ENCODE peak calls at places on chromosomes 13 and 19, in ten cellular contexts. B is keratinocyte; U is neural progenitor cell; V is neuronal stem cell; R is upper lobe of right lung; Q is CD8-positive, alpha-beta memory T cell; Y is prostate gland; S is transverse colon; I is ovary; Z is A549. N is an unnamed sample. For H3K4me1, the result is how much of the 10 kb centered on the place peaks cover.

GRCh38 chr19:12098040-12098439 is 33.5 kb downstream of the ZNF844 start:
- DNase-seq in B (peak), U (no peak), V (no peak), R (no peak), Q (no peak), Y (no peak), S (no peak), I (no peak), Z (no peak), N (no peak)

GRCh38 chr13:33578786-33579185 is 239.2 kb upstream of the RFC3 start:
- DNase-seq in B (no peak), U (no peak), V (no peak), R (no peak), Q (no peak), Y (no peak), S (no peak), I (no peak), Z (no peak), N (no peak)

GRCh38 chr19:13286195-13286985 is 136.2 kb downstream of the IER2 start:
- DNase-seq in B (no peak), U (no peak), V (no peak), R (peak), Q (no peak), Y (no peak), S (no peak), I (no peak), Z (no peak), N (no peak)

GRCh38 chr19:1015782-1016646 is 4.9 kb downstream of the TMEM259 start:
- DNase-seq in B (no peak), U (peak), V (no peak), R (no peak), Q (no peak), Y (no peak), S (peak), I (no peak), Z (no peak), N (no peak)

GRCh38 chr13:40974460-40975407 is 44.4 kb downstream of the ELF1 start:
- DNase-seq in B (no peak), U (peak), V (peak), R (no peak), Q (peak), Y (no peak), S (peak), I (no peak), Z (peak), N (no peak)

GRCh38 chr13:29457299-29457698 is 138.2 kb downstream of the SLC7A1 start:
- DNase-seq in B (peak), U (no peak), V (no peak), R (no peak), Q (no peak), Y (no peak), S (no peak), I (no peak), Z (peak), N (no peak)

GRCh38 chr19:17473041-17473440 is 2.7 kb downstream of the SLC27A1 start:
- DNase-seq in B (no peak), U (no peak), V (no peak), R (no peak), Q (no peak), Y (no peak), S (no peak), I (no peak), Z (peak), N (no peak)

GRCh38 chr19:57830071-57830602 is at the start of gene ZNF587B:
- DNase-seq in B (peak), U (peak), V (peak), R (peak), Q (peak), Y (peak), S (peak), I (peak), Z (peak), N (peak)

GRCh38 chr13:80551650-80552497 is 210.9 kb upstream of the SPRY2 start:
- DNase-seq in B (no peak), U (no peak), V (no peak), R (no peak), Q (no peak), Y (no peak), S (no peak), I (no peak), Z (no peak), N (no peak)

GRCh38 chr19:53540091-53540490 is 2.1 kb downstream of the ZNF331 start:
- DNase-seq in B (no peak), U (no peak), V (no peak), R (no peak), Q (no peak), Y (no peak), S (no peak), I (no peak), Z (no peak), N (no peak)

GRCh38 chr13:37709318-37709717 is 110.8 kb upstream of the POSTN start:
- DNase-seq in B (no peak), U (no peak), V (no peak), R (no peak), Q (no peak), Y (no peak), S (no peak), I (no peak), Z (no peak), N (no peak)

GRCh38 chr13:36981156-36981743 is 17.9 kb downstream of the ALG5 start:
- DNase-seq in B (no peak), U (peak), V (no peak), R (no peak), Q (no peak), Y (no peak), S (no peak), I (no peak), Z (peak), N (no peak)

GRCh38 chr13:28489536-28489935 is 5.4 kb downstream of the FLT1 start:
- DNase-seq in B (no peak), U (no peak), V (no peak), R (no peak), Q (no peak), Y (no peak), S (no peak), I (no peak), Z (no peak), N (no peak)

GRCh38 chr19:8220481-8220880 is 11.3 kb downstream of the CERS4 start:
- DNase-seq in B (no peak), U (no peak), V (no peak), R (no peak), Q (no peak), Y (no peak), S (no peak), I (no peak), Z (no peak), N (no peak)

DNA sequence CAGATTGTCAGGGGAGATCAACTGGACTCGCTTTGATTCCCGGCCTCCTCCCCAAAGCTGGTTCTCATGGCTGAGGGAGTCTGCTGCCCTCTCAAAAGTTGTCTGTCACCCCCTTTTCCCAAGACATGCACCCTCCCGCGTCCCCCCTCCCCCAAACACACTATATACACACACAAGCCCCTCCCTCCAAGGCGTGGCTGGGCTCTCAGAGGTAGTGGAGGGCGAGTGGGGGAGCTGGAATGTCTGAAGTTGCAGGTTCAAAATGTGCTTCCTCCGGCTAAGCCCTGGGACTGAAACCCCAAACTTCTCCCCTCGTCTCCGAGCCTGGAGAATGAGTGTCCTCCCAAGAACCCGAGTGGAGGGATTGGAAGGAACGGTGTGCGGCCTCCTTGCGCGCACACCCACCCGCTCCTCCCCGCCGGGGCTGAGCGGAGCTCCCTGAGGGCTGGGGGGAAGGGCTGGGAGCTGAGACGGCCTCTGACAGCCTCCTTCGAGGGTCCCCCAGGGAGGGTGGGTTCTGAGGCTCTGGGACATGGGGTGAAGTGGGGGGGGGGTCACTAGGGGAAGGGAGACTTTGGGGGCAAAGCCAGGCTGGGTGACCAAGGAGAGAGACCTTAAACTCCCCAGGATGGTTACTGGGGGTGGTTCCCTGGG is 9.9 kb upstream of the MEIS3 start:
- DNase-seq in B (no peak), U (no peak), V (no peak), R (peak), Q (no peak), Y (no peak), S (no peak), I (no peak), Z (no peak), N (no peak)
- H3K4me3 ChIP-seq in B (no peak), U (peak), V (no peak), R (no peak), Q (no peak), Y (no peak), S (no peak), I (no peak), Z (no peak), N (no peak)

GRCh38 chr13:111178417-111178816 is 63.3 kb downstream of the ARHGEF7 start:
- DNase-seq in B (no peak), U (no peak), V (no peak), R (no peak), Q (no peak), Y (no peak), S (no peak), I (no peak), Z (no peak), N (no peak)

GRCh38 chr13:111181977-111182376 is 66.9 kb downstream of the ARHGEF7 start:
- DNase-seq in B (no peak), U (no peak), V (no peak), R (no peak), Q (no peak), Y (no peak), S (no peak), I (no peak), Z (no peak), N (no peak)

GRCh38 chr13:111177803-111178389 is 62.8 kb downstream of the ARHGEF7 start:
- DNase-seq in B (no peak), U (no peak), V (no peak), R (no peak), Q (no peak), Y (no peak), S (no peak), I (no peak), Z (no peak), N (no peak)

GRCh38 chr13:111177081-111177711 is 62.1 kb downstream of the ARHGEF7 start:
- DNase-seq in B (no peak), U (no peak), V (no peak), R (no peak), Q (peak), Y (no peak), S (peak), I (no peak), Z (no peak), N (peak)

DNA sequence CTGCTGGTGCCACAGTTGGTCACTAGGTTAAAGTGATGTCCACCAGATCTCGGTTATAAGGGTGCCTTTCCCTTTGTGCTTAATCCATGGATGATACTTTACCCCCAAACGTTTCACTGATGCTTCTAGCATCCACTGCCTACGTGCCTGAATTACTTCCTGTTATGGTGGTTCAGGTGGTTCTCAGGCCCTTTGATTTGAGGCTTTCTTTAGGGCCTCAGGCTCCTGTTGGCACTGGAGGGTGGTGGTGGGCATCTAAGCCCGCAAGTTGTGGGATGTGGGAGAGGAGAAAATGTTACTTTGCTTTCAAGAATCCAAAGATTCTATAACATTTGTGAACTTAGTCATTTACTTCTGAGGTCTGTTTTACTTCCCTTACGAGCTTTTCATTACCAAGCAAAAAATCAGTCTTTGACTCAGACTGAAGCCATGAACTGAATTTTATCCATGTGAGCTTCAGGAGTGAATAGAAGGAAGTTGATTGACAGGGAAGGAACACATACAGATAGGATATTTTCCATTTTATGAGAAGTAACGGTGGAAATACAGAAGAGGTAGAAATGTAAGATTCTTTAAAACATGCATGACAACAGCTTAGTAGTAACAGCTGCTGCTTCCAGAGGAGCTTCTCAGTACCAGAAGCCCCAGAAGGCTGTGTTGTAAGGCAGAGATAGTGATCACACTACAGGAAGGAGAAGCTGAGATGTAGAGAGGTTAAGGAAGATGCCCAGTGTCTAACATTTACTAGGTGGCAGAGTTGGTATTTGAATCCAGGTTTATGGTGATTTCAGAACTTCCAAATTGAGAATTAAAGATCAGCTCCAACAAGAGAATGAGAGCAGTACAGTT is 65.0 kb downstream of the ARHGEF7 start:
- DNase-seq in B (no peak), U (no peak), V (no peak), R (no peak), Q (no peak), Y (no peak), S (no peak), I (no peak), Z (no peak), N (no peak)
- H3K27ac ChIP-seq in B (no peak), U (no peak), V (no peak), R (peak), Q (no peak), Y (no peak), S (no peak), I (no peak), Z (no peak), N (peak)

GRCh38 chr13:90564096-90564495 is 783.4 kb upstream of the MIR17HG start:
- DNase-seq in B (no peak), U (no peak), V (no peak), R (no peak), Q (no peak), Y (no peak), S (no peak), I (no peak), Z (no peak), N (no peak)
- H3K4me1 ChIP-seq in B (under half), U (under half), V (under half), R (under half), Q (under half), Y (under half), S (under half), I (under half), Z (under half), N (under half)

GRCh38 chr19:44905437-44906160 is at the start of gene APOE:
- DNase-seq in B (no peak), U (peak), V (peak), R (no peak), Q (no peak), Y (no peak), S (peak), I (peak), Z (no peak), N (no peak)

GRCh38 chr19:44903216-44903601 is 2.4 kb upstream of the APOE start:
- DNase-seq in B (no peak), U (no peak), V (no peak), R (no peak), Q (no peak), Y (no peak), S (no peak), I (no peak), Z (no peak), N (no peak)

GRCh38 chr19:44907613-44908012 is 2.0 kb downstream of the APOE start:
- DNase-seq in B (no peak), U (no peak), V (no peak), R (no peak), Q (no peak), Y (no peak), S (no peak), I (no peak), Z (no peak), N (no peak)

GRCh38 chr19:44903602-44904425 is 1.8 kb upstream of the APOE start:
- DNase-seq in B (no peak), U (peak), V (peak), R (peak), Q (peak), Y (peak), S (peak), I (peak), Z (peak), N (peak)

DNA sequence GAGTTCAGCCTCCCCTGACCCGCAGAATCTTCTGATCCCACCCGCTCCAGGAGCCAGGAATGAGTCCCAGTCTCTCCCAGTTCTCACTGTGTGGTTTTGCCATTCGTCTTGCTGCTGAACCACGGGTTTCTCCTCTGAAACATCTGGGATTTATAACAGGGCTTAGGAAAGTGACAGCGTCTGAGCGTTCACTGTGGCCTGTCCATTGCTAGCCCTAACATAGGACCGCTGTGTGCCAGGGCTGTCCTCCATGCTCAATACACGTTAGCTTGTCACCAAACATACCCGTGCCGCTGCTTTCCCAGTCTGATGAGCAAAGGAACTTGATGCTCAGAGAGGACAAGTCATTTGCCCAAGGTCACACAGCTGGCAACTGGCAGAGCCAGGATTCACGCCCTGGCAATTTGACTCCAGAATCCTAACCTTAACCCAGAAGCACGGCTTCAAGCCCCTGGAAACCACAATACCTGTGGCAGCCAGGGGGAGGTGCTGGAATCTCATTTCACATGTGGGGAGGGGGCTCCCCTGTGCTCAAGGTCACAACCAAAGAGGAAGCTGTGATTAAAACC is 1.1 kb upstream of the APOE start:
- DNase-seq in B (no peak), U (peak), V (no peak), R (no peak), Q (no peak), Y (no peak), S (no peak), I (no peak), Z (peak), N (no peak)
- H3K4me3 ChIP-seq in B (no peak), U (no peak), V (no peak), R (no peak), Q (no peak), Y (no peak), S (no peak), I (no peak), Z (no peak), N (no peak)

GRCh38 chr19:34274827-34275625 is 20.7 kb downstream of the GARRE1 start:
- DNase-seq in B (no peak), U (no peak), V (no peak), R (no peak), Q (no peak), Y (no peak), S (no peak), I (no peak), Z (no peak), N (no peak)
- H3K27ac ChIP-seq in B (peak), U (no peak), V (no peak), R (no peak), Q (no peak), Y (no peak), S (peak), I (no peak), Z (no peak), N (no peak)

GRCh38 chr19:41870401-41870873 is 6.6 kb upstream of the CD79A start:
- DNase-seq in B (no peak), U (no peak), V (no peak), R (no peak), Q (no peak), Y (no peak), S (no peak), I (no peak), Z (peak), N (no peak)

GRCh38 chr19:41869374-41869955 is 7.6 kb upstream of the CD79A start:
- DNase-seq in B (no peak), U (no peak), V (no peak), R (no peak), Q (no peak), Y (no peak), S (no peak), I (no peak), Z (no peak), N (no peak)

GRCh38 chr19:41872775-41873647 is 4.1 kb upstream of the CD79A start:
- DNase-seq in B (no peak), U (peak), V (no peak), R (peak), Q (peak), Y (peak), S (peak), I (no peak), Z (peak), N (peak)

GRCh38 chr19:41871573-41872383 is 5.3 kb upstream of the CD79A start:
- DNase-seq in B (no peak), U (no peak), V (no peak), R (no peak), Q (peak), Y (no peak), S (peak), I (no peak), Z (peak), N (peak)

GRCh38 chr19:41872384-41872774 is 4.7 kb upstream of the CD79A start:
- DNase-seq in B (no peak), U (no peak), V (no peak), R (no peak), Q (no peak), Y (no peak), S (no peak), I (no peak), Z (no peak), N (no peak)
- H3K4me1 ChIP-seq in B (under half), U (under half), V (under half), R (half or more), Q (half or more), Y (under half), S (under half), I (under half), Z (under half), N (half or more)

GRCh38 chr19:18659281-18660050 is 22.6 kb downstream of the KLHL26 start:
- DNase-seq in B (no peak), U (no peak), V (no peak), R (no peak), Q (no peak), Y (no peak), S (no peak), I (no peak), Z (no peak), N (no peak)

GRCh38 chr19:18661346-18661745 is 22.1 kb upstream of the CRTC1 start:
- DNase-seq in B (no peak), U (no peak), V (no peak), R (no peak), Q (no peak), Y (no peak), S (no peak), I (no peak), Z (no peak), N (no peak)

GRCh38 chr19:18660051-18660910 is 23.2 kb upstream of the CRTC1 start:
- DNase-seq in B (no peak), U (no peak), V (no peak), R (peak), Q (no peak), Y (no peak), S (peak), I (no peak), Z (peak), N (no peak)

GRCh38 chr19:18662972-18663732 is 20.3 kb upstream of the CRTC1 start:
- DNase-seq in B (no peak), U (peak), V (no peak), R (no peak), Q (no peak), Y (no peak), S (no peak), I (no peak), Z (no peak), N (no peak)

GRCh38 chr19:18660939-18661338 is 22.5 kb upstream of the CRTC1 start:
- DNase-seq in B (no peak), U (no peak), V (no peak), R (no peak), Q (no peak), Y (no peak), S (no peak), I (no peak), Z (no peak), N (no peak)
- H3K4me3 ChIP-seq in B (no peak), U (no peak), V (no peak), R (no peak), Q (no peak), Y (no peak), S (no peak), I (no peak), Z (no peak), N (no peak)

GRCh38 chr19:16061943-16062342 is 14.4 kb upstream of the TPM4 start:
- DNase-seq in B (no peak), U (no peak), V (no peak), R (no peak), Q (no peak), Y (no peak), S (no peak), I (no peak), Z (no peak), N (no peak)

GRCh38 chr19:16060294-16060693 is 16.0 kb upstream of the TPM4 start:
- DNase-seq in B (no peak), U (no peak), V (no peak), R (no peak), Q (no peak), Y (no peak), S (no peak), I (no peak), Z (no peak), N (no peak)

GRCh38 chr19:16064209-16064889 is 11.9 kb upstream of the TPM4 start:
- DNase-seq in B (no peak), U (no peak), V (no peak), R (no peak), Q (no peak), Y (no peak), S (peak), I (no peak), Z (no peak), N (no peak)

GRCh38 chr19:16066611-16067104 is 9.6 kb upstream of the TPM4 start:
- DNase-seq in B (no peak), U (no peak), V (no peak), R (no peak), Q (peak), Y (peak), S (peak), I (no peak), Z (peak), N (no peak)

GRCh38 chr19:16062789-16063188 is 13.5 kb upstream of the TPM4 start:
- DNase-seq in B (no peak), U (peak), V (no peak), R (peak), Q (peak), Y (no peak), S (peak), I (no peak), Z (no peak), N (peak)
- H3K27ac ChIP-seq in B (no peak), U (no peak), V (no peak), R (no peak), Q (no peak), Y (no peak), S (no peak), I (no peak), Z (no peak), N (no peak)

N was measured in effector memory CD4-positive, alpha-beta T cell.